ENCODE peak calls at places on chromosomes 1 and 21, in five cellular contexts. One of them, this sample, is unnamed.

GRCh38 chr1:201299968-201300367 is 16.7 kb downstream of the PKP1 start:
- DNase-seq in mammary epithelial cell: peak
- DNase-seq in mesendoderm: no peak
- DNase-seq in trophoblast cell: no peak
- DNase-seq in DND-41: no peak
- DNase-seq in this sample: no peak

GRCh38 chr1:4271338-4271998 is 371.4 kb upstream of the C1orf174 start:
- DNase-seq in DND-41: no peak
- DNase-seq in trophoblast cell: no peak
- DNase-seq in mesendoderm: no peak
- DNase-seq in mammary epithelial cell: no peak
- DNase-seq in this sample: no peak

GRCh38 chr1:204980870-204981405 is 62.1 kb upstream of the CNTN2 start:
- DNase-seq in trophoblast cell: no peak
- DNase-seq in mesendoderm: no peak
- DNase-seq in mammary epithelial cell: no peak
- DNase-seq in DND-41: no peak
- DNase-seq in this sample: no peak

GRCh38 chr1:157245823-157246222 is 107.6 kb upstream of the ETV3 start:
- DNase-seq in mesendoderm: no peak
- DNase-seq in trophoblast cell: peak
- DNase-seq in DND-41: peak
- DNase-seq in mammary epithelial cell: no peak
- DNase-seq in this sample: no peak

GRCh38 chr1:35931424-35932157 is 686 bp downstream of the AGO3 start:
- DNase-seq in mesendoderm: peak
- DNase-seq in trophoblast cell: peak
- DNase-seq in DND-41: no peak
- DNase-seq in mammary epithelial cell: no peak
- DNase-seq in this sample: peak

GRCh38 chr1:5637171-5637570 is 355.1 kb downstream of the NPHP4 start:
- DNase-seq in mesendoderm: no peak
- DNase-seq in DND-41: peak
- DNase-seq in trophoblast cell: no peak
- DNase-seq in mammary epithelial cell: no peak
- DNase-seq in this sample: peak

GRCh38 chr1:100074604-100075395 is 57.9 kb downstream of the SASS6 start:
- DNase-seq in mammary epithelial cell: no peak
- DNase-seq in mesendoderm: no peak
- DNase-seq in DND-41: no peak
- DNase-seq in trophoblast cell: no peak
- DNase-seq in this sample: no peak

GRCh38 chr1:16248603-16249534 is 11.9 kb upstream of the CPLANE2 start:
- DNase-seq in trophoblast cell: no peak
- DNase-seq in mesendoderm: no peak
- DNase-seq in DND-41: peak
- DNase-seq in mammary epithelial cell: peak
- DNase-seq in this sample: peak

GRCh38 chr1:205520709-205521108 is 16.2 kb downstream of the CDK18 start:
- DNase-seq in DND-41: no peak
- DNase-seq in mesendoderm: no peak
- DNase-seq in trophoblast cell: no peak
- DNase-seq in mammary epithelial cell: no peak
- DNase-seq in this sample: no peak

GRCh38 chr21:45975017-45975595 is 6.5 kb upstream of the COL6A1 start:
- DNase-seq in mesendoderm: peak
- DNase-seq in trophoblast cell: no peak
- DNase-seq in DND-41: no peak
- DNase-seq in mammary epithelial cell: peak
- DNase-seq in this sample: no peak

GRCh38 chr1:118204648-118205047 is 19.6 kb upstream of the SPAG17 start:
- DNase-seq in mesendoderm: no peak
- DNase-seq in DND-41: no peak
- DNase-seq in mammary epithelial cell: no peak
- DNase-seq in trophoblast cell: no peak
- DNase-seq in this sample: no peak

GRCh38 chr21:40215941-40216340 is 348.7 kb downstream of the PCP4 start:
- DNase-seq in DND-41: no peak
- DNase-seq in trophoblast cell: no peak
- DNase-seq in mesendoderm: no peak
- DNase-seq in mammary epithelial cell: peak
- DNase-seq in this sample: no peak

GRCh38 chr1:19597463-19598309 is 46.4 kb upstream of the NBL1 start:
- DNase-seq in trophoblast cell: peak
- DNase-seq in mammary epithelial cell: peak
- DNase-seq in DND-41: no peak
- DNase-seq in mesendoderm: peak
- DNase-seq in this sample: no peak

GRCh38 chr1:2617981-2618470 is 14.8 kb downstream of the MMEL1 start:
- DNase-seq in DND-41: no peak
- DNase-seq in mesendoderm: no peak
- DNase-seq in trophoblast cell: no peak
- DNase-seq in mammary epithelial cell: no peak
- DNase-seq in this sample: no peak

GRCh38 chr1:51301152-51301843 is 29.1 kb downstream of the TTC39A start:
- DNase-seq in trophoblast cell: no peak
- DNase-seq in mesendoderm: no peak
- DNase-seq in DND-41: no peak
- DNase-seq in mammary epithelial cell: no peak
- DNase-seq in this sample: no peak

GRCh38 chr1:109365642-109366204 is 32.0 kb downstream of the SORT1 start:
- DNase-seq in mesendoderm: no peak
- DNase-seq in DND-41: no peak
- DNase-seq in mammary epithelial cell: no peak
- DNase-seq in trophoblast cell: no peak
- DNase-seq in this sample: no peak

GRCh38 chr1:164210211-164210739 is 348.7 kb upstream of the PBX1 start:
- DNase-seq in mesendoderm: no peak
- DNase-seq in trophoblast cell: peak
- DNase-seq in mammary epithelial cell: no peak
- DNase-seq in DND-41: no peak
- DNase-seq in this sample: no peak

GRCh38 chr21:31425158-31425557 is 81.1 kb upstream of the TIAM1 start:
- DNase-seq in mesendoderm: peak
- DNase-seq in DND-41: no peak
- DNase-seq in trophoblast cell: no peak
- DNase-seq in mammary epithelial cell: no peak
- DNase-seq in this sample: no peak

GRCh38 chr1:47738560-47739182 is 258.5 kb downstream of the TRABD2B start:
- DNase-seq in mammary epithelial cell: peak
- DNase-seq in DND-41: no peak
- DNase-seq in mesendoderm: peak
- DNase-seq in trophoblast cell: peak
- DNase-seq in this sample: peak

GRCh38 chr1:223483511-223483910 is 90.3 kb downstream of the CCDC185 start:
- DNase-seq in DND-41: no peak
- DNase-seq in trophoblast cell: no peak
- DNase-seq in mammary epithelial cell: no peak
- DNase-seq in mesendoderm: no peak
- DNase-seq in this sample: no peak

GRCh38 chr1:234206651-234207284 is 166.5 kb upstream of the COA6 start:
- DNase-seq in mammary epithelial cell: peak
- DNase-seq in trophoblast cell: peak
- DNase-seq in mesendoderm: no peak
- DNase-seq in DND-41: no peak
- DNase-seq in this sample: no peak

GRCh38 chr1:223796210-223796609 is 49.5 kb downstream of the TP53BP2 start:
- DNase-seq in trophoblast cell: no peak
- DNase-seq in mammary epithelial cell: no peak
- DNase-seq in mesendoderm: no peak
- DNase-seq in DND-41: no peak
- DNase-seq in this sample: no peak

GRCh38 chr1:157162345-157162744 is 24.1 kb upstream of the ETV3 start:
- DNase-seq in mesendoderm: peak
- DNase-seq in trophoblast cell: peak
- DNase-seq in mammary epithelial cell: no peak
- DNase-seq in DND-41: no peak
- DNase-seq in this sample: no peak

GRCh38 chr1:27430903-27431653 is 38.7 kb downstream of the GPR3 start:
- DNase-seq in mesendoderm: no peak
- DNase-seq in mammary epithelial cell: no peak
- DNase-seq in DND-41: peak
- DNase-seq in trophoblast cell: no peak
- DNase-seq in this sample: no peak

GRCh38 chr1:45512641-45513054 is 9.0 kb downstream of the PRDX1 start:
- DNase-seq in mesendoderm: peak
- DNase-seq in trophoblast cell: peak
- DNase-seq in DND-41: peak
- DNase-seq in mammary epithelial cell: peak
- DNase-seq in this sample: peak

GRCh38 chr1:217133958-217134856 is 411.0 kb upstream of the ESRRG start:
- DNase-seq in DND-41: no peak
- DNase-seq in mammary epithelial cell: no peak
- DNase-seq in mesendoderm: peak
- DNase-seq in trophoblast cell: peak
- DNase-seq in this sample: peak

GRCh38 chr1:63721531-63722189 is 52.2 kb upstream of the ROR1 start:
- DNase-seq in DND-41: no peak
- DNase-seq in mammary epithelial cell: peak
- DNase-seq in trophoblast cell: no peak
- DNase-seq in mesendoderm: no peak
- DNase-seq in this sample: peak

GRCh38 chr1:117612517-117613248 is 6.8 kb downstream of the TENT5C start:
- DNase-seq in DND-41: no peak
- DNase-seq in trophoblast cell: peak
- DNase-seq in mesendoderm: peak
- DNase-seq in mammary epithelial cell: peak
- DNase-seq in this sample: no peak

GRCh38 chr1:117368116-117369108 is 1.2 kb downstream of the MAN1A2 start:
- DNase-seq in mammary epithelial cell: peak
- DNase-seq in DND-41: peak
- DNase-seq in trophoblast cell: peak
- DNase-seq in mesendoderm: peak
- DNase-seq in this sample: no peak

GRCh38 chr1:229070168-229070567 is 200.7 kb upstream of the RAB4A start:
- DNase-seq in mammary epithelial cell: peak
- DNase-seq in trophoblast cell: peak
- DNase-seq in mesendoderm: no peak
- DNase-seq in DND-41: no peak
- DNase-seq in this sample: peak

GRCh38 chr1:70966018-70966638 is 81.5 kb downstream of the PTGER3 start:
- DNase-seq in mesendoderm: no peak
- DNase-seq in DND-41: no peak
- DNase-seq in trophoblast cell: no peak
- DNase-seq in mammary epithelial cell: peak
- DNase-seq in this sample: no peak

DNA sequence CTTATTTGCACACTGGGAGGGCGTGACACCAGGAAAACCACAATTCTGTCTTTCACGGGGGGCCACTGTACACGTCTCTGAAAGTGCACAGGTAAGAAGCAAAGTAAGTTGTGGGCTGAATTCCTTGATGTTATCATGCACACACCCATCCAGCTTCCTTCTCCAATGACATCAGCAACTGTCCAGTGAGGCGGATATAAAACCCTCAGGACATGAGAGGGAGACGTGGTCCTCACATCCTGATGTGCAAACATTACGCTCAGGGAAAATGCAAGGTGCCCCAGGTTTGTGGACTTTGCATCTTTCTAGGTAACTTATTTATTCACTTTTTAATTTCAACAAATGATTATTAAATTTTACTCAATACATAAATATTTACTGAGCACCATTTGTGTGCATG is 3.0 kb downstream of the TFF1 start:
- DNase-seq in trophoblast cell: peak
- DNase-seq in mesendoderm: no peak
- DNase-seq in mammary epithelial cell: no peak
- DNase-seq in DND-41: no peak
- DNase-seq in this sample: no peak
- H3K4me2 ChIP-seq in trophoblast cell: no peak
- H3K4me2 ChIP-seq in mesendoderm: no peak
- H3K4me2 ChIP-seq in mammary epithelial cell: no peak
- H3K4me2 ChIP-seq in DND-41: no peak
- H3K4me2 ChIP-seq in this sample: no peak

DNA sequence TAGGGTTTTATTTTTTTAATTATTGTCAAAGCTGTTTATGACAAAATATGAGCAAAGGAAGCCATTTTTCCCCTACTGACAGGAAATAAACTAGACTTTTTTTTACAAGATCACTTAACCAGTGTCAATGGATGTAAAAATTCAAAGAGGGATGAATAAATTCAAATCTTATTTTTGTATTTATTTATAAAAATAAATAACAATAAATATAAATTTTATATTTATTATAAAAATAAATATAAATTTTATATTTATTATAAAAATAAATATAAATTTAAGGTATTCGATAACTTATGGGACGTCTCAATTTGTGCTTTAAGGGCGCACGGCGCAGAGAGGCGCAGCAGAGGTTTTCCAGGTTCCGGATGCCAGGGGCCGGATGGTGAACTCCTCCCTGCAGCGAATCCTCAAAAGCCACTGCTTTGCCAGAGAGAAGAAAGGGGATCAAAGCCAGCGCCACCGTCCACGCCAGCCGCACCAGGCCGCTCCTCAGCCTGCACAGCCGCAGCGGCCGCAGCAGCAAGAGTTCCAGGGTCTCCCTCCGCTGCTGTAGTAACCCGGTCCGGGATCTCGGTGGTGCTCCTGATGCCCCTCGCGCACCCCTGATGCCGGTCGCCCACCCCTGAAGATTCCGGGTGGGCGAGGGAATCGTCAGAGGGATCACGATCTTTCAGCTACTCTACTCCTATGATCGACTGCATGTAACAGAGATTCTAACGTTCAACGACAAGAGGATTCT is 28.6 kb upstream of the RLF start:
- DNase-seq in DND-41: no peak
- DNase-seq in mammary epithelial cell: no peak
- DNase-seq in trophoblast cell: no peak
- DNase-seq in mesendoderm: no peak
- DNase-seq in this sample: peak
- H3K4me2 ChIP-seq in DND-41: no peak
- H3K4me2 ChIP-seq in mammary epithelial cell: peak
- H3K4me2 ChIP-seq in trophoblast cell: no peak
- H3K4me2 ChIP-seq in mesendoderm: no peak
- H3K4me2 ChIP-seq in this sample: no peak

GRCh38 chr1:231731262-231731661 is 104.7 kb downstream of the DISC1 start:
- DNase-seq in mammary epithelial cell: no peak
- DNase-seq in trophoblast cell: no peak
- DNase-seq in DND-41: no peak
- DNase-seq in mesendoderm: peak
- DNase-seq in this sample: no peak
- H3K4me2 ChIP-seq in mammary epithelial cell: no peak
- H3K4me2 ChIP-seq in trophoblast cell: no peak
- H3K4me2 ChIP-seq in DND-41: no peak
- H3K4me2 ChIP-seq in mesendoderm: no peak
- H3K4me2 ChIP-seq in this sample: no peak

GRCh38 chr1:159880435-159880834 is 18.0 kb upstream of the VSIG8 start:
- DNase-seq in mesendoderm: no peak
- DNase-seq in trophoblast cell: no peak
- DNase-seq in mammary epithelial cell: no peak
- DNase-seq in DND-41: no peak
- DNase-seq in this sample: no peak
- H3K4me2 ChIP-seq in mesendoderm: no peak
- H3K4me2 ChIP-seq in trophoblast cell: no peak
- H3K4me2 ChIP-seq in mammary epithelial cell: no peak
- H3K4me2 ChIP-seq in DND-41: no peak
- H3K4me2 ChIP-seq in this sample: peak

This sample was measured in SK-N-SH.